ENCODE peak calls at places on chromosomes 4 and X, in six cellular contexts. One of them, this sample, is unnamed.

GRCh38 chr4:169110633-169111032 is 100.6 kb upstream of the CBR4 start:
- DNase-seq in body of pancreas: no peak
- DNase-seq in spleen: no peak
- DNase-seq in transverse colon: no peak
- DNase-seq in sigmoid colon: no peak
- DNase-seq in AG04450: no peak
- DNase-seq in this sample: no peak

GRCh38 chrX:39967348-39967747 is 130.4 kb downstream of the BCOR start:
- DNase-seq in body of pancreas: no peak
- DNase-seq in spleen: no peak
- DNase-seq in transverse colon: no peak
- DNase-seq in sigmoid colon: no peak
- DNase-seq in AG04450: no peak
- DNase-seq in this sample: no peak

GRCh38 chr4:165627128-165627527 is 245.9 kb upstream of the TLL1 start:
- DNase-seq in body of pancreas: no peak
- DNase-seq in spleen: no peak
- DNase-seq in transverse colon: no peak
- DNase-seq in sigmoid colon: no peak
- DNase-seq in AG04450: no peak
- DNase-seq in this sample: no peak

GRCh38 chrX:96776966-96777365 is 92.3 kb downstream of the DIAPH2 start:
- DNase-seq in body of pancreas: no peak
- DNase-seq in spleen: no peak
- DNase-seq in transverse colon: no peak
- DNase-seq in sigmoid colon: no peak
- DNase-seq in AG04450: no peak
- DNase-seq in this sample: no peak

GRCh38 chr4:98976716-98977115 is 18.8 kb upstream of the METAP1 start:
- DNase-seq in body of pancreas: no peak
- DNase-seq in spleen: no peak
- DNase-seq in transverse colon: no peak
- DNase-seq in sigmoid colon: no peak
- DNase-seq in AG04450: no peak
- DNase-seq in this sample: no peak

GRCh38 chrX:100381613-100382012 is 28.5 kb downstream of the PCDH19 start:
- DNase-seq in body of pancreas: no peak
- DNase-seq in spleen: no peak
- DNase-seq in transverse colon: no peak
- DNase-seq in sigmoid colon: no peak
- DNase-seq in AG04450: no peak
- DNase-seq in this sample: no peak

GRCh38 chr4:7297374-7297773 is 105.0 kb downstream of the SORCS2 start:
- DNase-seq in body of pancreas: no peak
- DNase-seq in spleen: no peak
- DNase-seq in transverse colon: no peak
- DNase-seq in sigmoid colon: no peak
- DNase-seq in AG04450: no peak
- DNase-seq in this sample: no peak

GRCh38 chr4:150090836-150091235 is 12.6 kb downstream of the DCLK2 start:
- DNase-seq in body of pancreas: no peak
- DNase-seq in spleen: no peak
- DNase-seq in transverse colon: no peak
- DNase-seq in sigmoid colon: no peak
- DNase-seq in AG04450: peak; percentile 62
- DNase-seq in this sample: no peak

GRCh38 chr4:167290684-167291083 is 56.4 kb upstream of the SPOCK3 start:
- DNase-seq in body of pancreas: no peak
- DNase-seq in spleen: no peak
- DNase-seq in transverse colon: no peak
- DNase-seq in sigmoid colon: no peak
- DNase-seq in AG04450: no peak
- DNase-seq in this sample: no peak

GRCh38 chr4:100805547-100805946 is 287.7 kb upstream of the EMCN start:
- DNase-seq in body of pancreas: no peak
- DNase-seq in spleen: no peak
- DNase-seq in transverse colon: no peak
- DNase-seq in sigmoid colon: no peak
- DNase-seq in AG04450: no peak
- DNase-seq in this sample: no peak

GRCh38 chrX:78321809-78322208 is 5.6 kb downstream of the CYSLTR1 start:
- DNase-seq in body of pancreas: peak; percentile 12
- DNase-seq in spleen: peak; percentile 84
- DNase-seq in transverse colon: peak; percentile 53
- DNase-seq in sigmoid colon: no peak
- DNase-seq in AG04450: no peak
- DNase-seq in this sample: peak; percentile 30

GRCh38 chrX:16012250-16012649 is 111.1 kb upstream of the GRPR start:
- DNase-seq in body of pancreas: no peak
- DNase-seq in spleen: no peak
- DNase-seq in transverse colon: no peak
- DNase-seq in sigmoid colon: no peak
- DNase-seq in AG04450: no peak
- DNase-seq in this sample: no peak

GRCh38 chrX:143669395-143669794 is 33.5 kb upstream of the SLITRK4 start:
- DNase-seq in body of pancreas: no peak
- DNase-seq in spleen: no peak
- DNase-seq in transverse colon: no peak
- DNase-seq in sigmoid colon: no peak
- DNase-seq in AG04450: no peak
- DNase-seq in this sample: no peak

GRCh38 chrX:10189317-10190268 is 32.8 kb downstream of the CLCN4 start:
- DNase-seq in body of pancreas: peak; percentile 82
- DNase-seq in spleen: peak; percentile 90
- DNase-seq in transverse colon: peak; percentile 79
- DNase-seq in sigmoid colon: peak; percentile 89
- DNase-seq in AG04450: no peak
- DNase-seq in this sample: peak; percentile 83

GRCh38 chr4:111281219-111281618 is 658.3 kb upstream of the PITX2 start:
- DNase-seq in body of pancreas: no peak
- DNase-seq in spleen: no peak
- DNase-seq in transverse colon: no peak
- DNase-seq in sigmoid colon: no peak
- DNase-seq in AG04450: no peak
- DNase-seq in this sample: no peak

GRCh38 chrX:107733686-107734085 is 41.9 kb downstream of the TSC22D3 start:
- DNase-seq in body of pancreas: no peak
- DNase-seq in spleen: peak; percentile 19
- DNase-seq in transverse colon: no peak
- DNase-seq in sigmoid colon: no peak
- DNase-seq in AG04450: no peak
- DNase-seq in this sample: no peak

GRCh38 chr4:111198426-111198825 is 575.5 kb upstream of the PITX2 start:
- DNase-seq in body of pancreas: no peak
- DNase-seq in spleen: no peak
- DNase-seq in transverse colon: no peak
- DNase-seq in sigmoid colon: no peak
- DNase-seq in AG04450: no peak
- DNase-seq in this sample: no peak

GRCh38 chrX:69503835-69504625 is at the start of gene NALF2:
- DNase-seq in body of pancreas: peak; percentile 69
- DNase-seq in spleen: no peak
- DNase-seq in transverse colon: peak; percentile 40
- DNase-seq in sigmoid colon: peak; percentile 70
- DNase-seq in AG04450: no peak
- DNase-seq in this sample: peak; percentile 58

GRCh38 chr4:121728798-121729226 is 32.0 kb upstream of the ANXA5 start:
- DNase-seq in body of pancreas: no peak
- DNase-seq in spleen: no peak
- DNase-seq in transverse colon: no peak
- DNase-seq in sigmoid colon: no peak
- DNase-seq in AG04450: no peak
- DNase-seq in this sample: no peak

GRCh38 chrX:23616361-23616760 is 50.9 kb upstream of the PRDX4 start:
- DNase-seq in body of pancreas: no peak
- DNase-seq in spleen: no peak
- DNase-seq in transverse colon: no peak
- DNase-seq in sigmoid colon: no peak
- DNase-seq in AG04450: no peak
- DNase-seq in this sample: no peak

GRCh38 chrX:70313503-70313902 is 23.6 kb downstream of the KIF4A start:
- DNase-seq in body of pancreas: no peak
- DNase-seq in spleen: no peak
- DNase-seq in transverse colon: no peak
- DNase-seq in sigmoid colon: no peak
- DNase-seq in AG04450: no peak
- DNase-seq in this sample: no peak

GRCh38 chr4:137909910-137910309 is 332.2 kb downstream of the SLC7A11 start:
- DNase-seq in body of pancreas: peak; percentile 61
- DNase-seq in spleen: no peak
- DNase-seq in transverse colon: no peak
- DNase-seq in sigmoid colon: no peak
- DNase-seq in AG04450: no peak
- DNase-seq in this sample: no peak

GRCh38 chr4:3069661-3070199 is 4.6 kb downstream of the HTT-AS start:
- DNase-seq in body of pancreas: peak; percentile 19
- DNase-seq in spleen: peak; percentile 64
- DNase-seq in transverse colon: no peak
- DNase-seq in sigmoid colon: no peak
- DNase-seq in AG04450: no peak
- DNase-seq in this sample: no peak

GRCh38 chr4:3073158-3074077 is 920 bp downstream of the HTT-AS start:
- DNase-seq in body of pancreas: peak; percentile 13
- DNase-seq in spleen: no peak
- DNase-seq in transverse colon: no peak
- DNase-seq in sigmoid colon: peak; percentile 74
- DNase-seq in AG04450: no peak
- DNase-seq in this sample: no peak

GRCh38 chr4:3070709-3071500 is 3.4 kb downstream of the HTT-AS start:
- DNase-seq in body of pancreas: no peak
- DNase-seq in spleen: peak; percentile 39
- DNase-seq in transverse colon: no peak
- DNase-seq in sigmoid colon: no peak
- DNase-seq in AG04450: no peak
- DNase-seq in this sample: no peak

GRCh38 chr4:3074078-3074845 is at the start of the genes HTT and HTT-AS:
- DNase-seq in body of pancreas: peak; percentile 98
- DNase-seq in spleen: peak; percentile 99
- DNase-seq in transverse colon: peak; percentile 99
- DNase-seq in sigmoid colon: peak; percentile 98
- DNase-seq in AG04450: peak; percentile 81
- DNase-seq in this sample: peak; percentile 98

DNA sequence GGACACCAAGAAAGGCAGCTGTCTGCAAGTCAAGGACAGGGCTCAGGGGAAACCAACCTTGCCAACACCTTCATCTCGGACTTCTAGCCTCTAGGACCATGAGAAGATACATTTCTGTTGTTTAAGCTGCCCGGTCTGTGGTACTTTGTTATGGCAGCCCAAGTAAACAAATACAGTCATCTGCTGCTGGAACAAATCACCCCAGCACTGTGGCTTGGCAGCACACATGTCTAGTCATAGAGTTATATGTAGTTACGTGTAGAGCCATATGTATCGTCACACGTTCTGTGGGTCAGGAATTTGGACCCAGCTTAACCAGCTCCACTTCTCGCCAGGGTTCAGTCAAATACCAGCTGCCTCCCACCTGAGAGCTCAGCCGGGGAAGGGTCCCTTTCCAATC is 2.5 kb downstream of the HTT-AS start:
- DNase-seq in body of pancreas: no peak
- DNase-seq in spleen: peak; percentile 75
- DNase-seq in transverse colon: no peak
- DNase-seq in sigmoid colon: no peak
- DNase-seq in AG04450: no peak
- DNase-seq in this sample: no peak
- H3K4me3 ChIP-seq in body of pancreas: no peak overlapping the region
- H3K4me3 ChIP-seq in spleen: no peak overlapping the region
- H3K4me3 ChIP-seq in transverse colon: no peak overlapping the region
- H3K4me3 ChIP-seq in sigmoid colon: no peak overlapping the region
- H3K4me3 ChIP-seq in AG04450: no peak overlapping the region
- H3K4me3 ChIP-seq in this sample: no peak overlapping the region

DNA sequence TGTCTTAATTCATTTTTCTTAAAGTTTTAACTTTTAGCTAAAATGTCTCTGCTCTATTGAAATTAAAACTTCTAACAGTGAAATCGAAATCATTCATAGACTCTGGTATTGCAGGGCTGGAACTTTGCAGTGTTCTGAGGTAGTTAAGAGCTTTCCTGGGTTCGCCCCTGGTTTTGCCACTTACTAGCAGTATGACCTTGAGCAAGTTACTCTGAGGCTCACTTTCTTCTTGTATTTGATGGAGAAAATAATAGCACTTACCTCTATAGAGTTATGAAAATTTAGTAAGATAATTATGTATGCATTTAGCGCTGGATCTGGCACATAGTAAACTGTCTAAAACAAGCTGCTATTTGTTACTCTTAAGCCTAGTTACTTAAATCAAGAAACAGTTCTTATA is 1.7 kb downstream of the SLAIN2 start:
- DNase-seq in body of pancreas: no peak
- DNase-seq in spleen: no peak
- DNase-seq in transverse colon: no peak
- DNase-seq in sigmoid colon: no peak
- DNase-seq in AG04450: no peak
- DNase-seq in this sample: no peak
- H3K4me3 ChIP-seq in body of pancreas: no peak overlapping the region
- H3K4me3 ChIP-seq in spleen: peak overlapping the region; percentile 86
- H3K4me3 ChIP-seq in transverse colon: no peak overlapping the region
- H3K4me3 ChIP-seq in sigmoid colon: peak overlapping the region; percentile 93
- H3K4me3 ChIP-seq in AG04450: peak overlapping the region; percentile 76
- H3K4me3 ChIP-seq in this sample: peak overlapping the region; percentile 88

DNA sequence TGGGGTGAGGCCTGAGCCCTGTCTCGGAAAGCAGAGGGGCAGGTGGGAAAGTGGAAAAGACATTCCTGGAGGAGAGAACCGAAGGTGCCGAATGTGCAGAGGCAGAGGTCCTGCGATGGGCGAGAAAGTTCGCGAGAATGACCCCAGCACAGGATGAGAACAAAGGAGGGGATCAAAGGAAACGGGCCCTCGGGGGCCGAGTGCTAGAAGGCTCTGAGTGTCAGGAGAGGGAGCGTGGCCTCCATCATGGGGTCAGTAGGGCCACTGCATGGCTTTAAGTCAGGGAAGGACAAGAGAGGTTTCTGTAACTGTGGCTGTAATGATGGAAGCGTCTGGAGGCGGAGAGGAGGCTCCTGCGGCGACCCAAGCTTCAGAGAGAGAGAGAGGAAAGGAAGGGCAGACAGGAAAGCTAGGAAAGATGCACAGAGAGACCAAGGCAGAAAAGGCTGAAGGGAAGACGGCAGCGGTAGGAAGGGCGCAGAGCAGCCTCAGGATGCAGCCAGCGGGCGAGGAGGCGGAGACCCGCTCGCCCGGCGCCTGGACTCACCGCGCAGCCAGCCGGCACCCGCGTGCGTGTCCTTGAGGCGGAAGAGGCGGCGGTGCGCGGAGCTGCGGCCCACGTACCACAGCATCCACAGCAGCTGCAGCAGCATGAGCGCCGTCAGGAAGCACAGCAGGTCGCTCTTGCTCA is 669 bp downstream of the OTOP1 start:
- DNase-seq in body of pancreas: no peak
- DNase-seq in spleen: no peak
- DNase-seq in transverse colon: no peak
- DNase-seq in sigmoid colon: no peak
- DNase-seq in AG04450: no peak
- DNase-seq in this sample: no peak
- H3K4me3 ChIP-seq in body of pancreas: no peak overlapping the region
- H3K4me3 ChIP-seq in spleen: no peak overlapping the region
- H3K4me3 ChIP-seq in transverse colon: no peak overlapping the region
- H3K4me3 ChIP-seq in sigmoid colon: no peak overlapping the region
- H3K4me3 ChIP-seq in AG04450: no peak overlapping the region
- H3K4me3 ChIP-seq in this sample: no peak overlapping the region

GRCh38 chrX:79466636-79467035 is 99.5 kb upstream of the ITM2A start:
- DNase-seq in body of pancreas: no peak
- DNase-seq in spleen: no peak
- DNase-seq in transverse colon: no peak
- DNase-seq in sigmoid colon: no peak
- DNase-seq in AG04450: no peak
- DNase-seq in this sample: no peak

GRCh38 chrX:79462458-79462857 is 95.3 kb upstream of the ITM2A start:
- DNase-seq in body of pancreas: no peak
- DNase-seq in spleen: no peak
- DNase-seq in transverse colon: no peak
- DNase-seq in sigmoid colon: no peak
- DNase-seq in AG04450: no peak
- DNase-seq in this sample: no peak
- H3K4me3 ChIP-seq in body of pancreas: no peak overlapping the region
- H3K4me3 ChIP-seq in spleen: no peak overlapping the region
- H3K4me3 ChIP-seq in transverse colon: no peak overlapping the region
- H3K4me3 ChIP-seq in sigmoid colon: no peak overlapping the region
- H3K4me3 ChIP-seq in AG04450: no peak overlapping the region
- H3K4me3 ChIP-seq in this sample: no peak overlapping the region

This sample was measured in stomach.